ENCODE peak calls at places on chromosome 10, in four cellular contexts. T, I, X and M are unnamed samples.

GRCh38 chr10:51092402-51092801 is 18.1 kb downstream of the PRKG1 start:
- DNase-seq in T (no peak), I (no peak), X (no peak), M (no peak)

GRCh38 chr10:106997721-106998120 is 166.8 kb downstream of the SORCS1 start:
- DNase-seq in T (no peak), I (no peak), X (no peak), M (no peak)

GRCh38 chr10:99905971-99906370 is 103.8 kb downstream of the DNMBP start:
- DNase-seq in T (no peak), I (no peak), X (no peak), M (no peak)

GRCh38 chr10:62268027-62268398 is 631 bp downstream of the RTKN2 start:
- DNase-seq in T (no peak), I (no peak), X (no peak), M (no peak)

GRCh38 chr10:58480321-58480720 is 32.4 kb upstream of the BICC1 start:
- DNase-seq in T (no peak), I (no peak), X (no peak), M (no peak)

GRCh38 chr10:117694251-117694650 is 151.7 kb downstream of the EMX2 start:
- DNase-seq in T (no peak), I (no peak), X (no peak), M (no peak)

GRCh38 chr10:123236122-123236521 is 81.9 kb downstream of the BUB3 start:
- DNase-seq in T (no peak), I (no peak), X (no peak), M (no peak)

GRCh38 chr10:85544956-85545355 is 821.6 kb downstream of the GRID1 start:
- DNase-seq in T (no peak), I (no peak), X (no peak), M (no peak)

GRCh38 chr10:103082683-103083082 is 110.4 kb downstream of the NT5C2 start:
- DNase-seq in T (no peak), I (no peak), X (no peak), M (no peak)

GRCh38 chr10:43939939-43940810 is 291.5 kb upstream of the ZNF32 start:
- DNase-seq in T (no peak), I (no peak), X (no peak), M (no peak)

GRCh38 chr10:95374597-95375209 is 83.9 kb upstream of the PDLIM1 start:
- DNase-seq in T (peak), I (no peak), X (peak), M (peak)

GRCh38 chr10:86888585-86889381 is 68.6 kb downstream of the MMRN2 start:
- DNase-seq in T (peak), I (peak), X (no peak), M (peak)

GRCh38 chr10:80463868-80464267 is 9.8 kb downstream of the TSPAN14 start:
- DNase-seq in T (no peak), I (no peak), X (no peak), M (no peak)

GRCh38 chr10:125531470-125531869 is 151.5 kb downstream of the TEX36 start:
- DNase-seq in T (no peak), I (no peak), X (no peak), M (no peak)

GRCh38 chr10:121216721-121217181 is 365.6 kb downstream of the WDR11 start:
- DNase-seq in T (no peak), I (no peak), X (no peak), M (no peak)

GRCh38 chr10:132685121-132685891 is 100.6 kb downstream of the NKX6-2 start:
- DNase-seq in T (no peak), I (no peak), X (peak), M (no peak)
- TF ChIP-seq TAF1 in T (no peak), I (no peak), X (no peak), M (no peak)

GRCh38 chr10:129689681-129690080 is 222.6 kb downstream of the MGMT start:
- DNase-seq in T (no peak), I (no peak), X (no peak), M (no peak)
- TF ChIP-seq POLR2AphosphoS5 in T (no peak), I (no peak), X (no peak), M (no peak)

DNA sequence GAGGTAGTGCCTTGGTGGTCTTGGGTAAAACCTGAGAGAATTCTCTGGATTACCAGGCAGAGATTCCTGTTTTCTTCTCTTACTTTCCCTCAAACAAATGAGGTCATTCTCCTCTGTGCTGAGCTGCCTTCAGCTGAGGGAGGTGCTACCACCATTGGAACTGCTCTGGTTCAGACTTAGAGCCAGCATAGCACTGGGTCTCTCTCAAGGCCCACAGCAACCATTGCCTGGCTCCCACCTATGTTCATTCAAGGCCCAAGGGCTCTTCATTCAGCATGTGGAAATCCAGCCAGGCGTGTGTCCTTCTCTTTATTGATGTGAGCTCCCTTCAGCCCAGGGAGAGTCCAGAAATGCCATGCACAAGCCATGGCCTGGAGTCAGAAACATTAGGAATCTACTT is 261.1 kb downstream of the NRG3 start:
- DNase-seq in T (no peak), I (no peak), X (no peak), M (no peak)
- TF ChIP-seq POLR2A in T (no peak), I (no peak), X (no peak), M (no peak)

DNA sequence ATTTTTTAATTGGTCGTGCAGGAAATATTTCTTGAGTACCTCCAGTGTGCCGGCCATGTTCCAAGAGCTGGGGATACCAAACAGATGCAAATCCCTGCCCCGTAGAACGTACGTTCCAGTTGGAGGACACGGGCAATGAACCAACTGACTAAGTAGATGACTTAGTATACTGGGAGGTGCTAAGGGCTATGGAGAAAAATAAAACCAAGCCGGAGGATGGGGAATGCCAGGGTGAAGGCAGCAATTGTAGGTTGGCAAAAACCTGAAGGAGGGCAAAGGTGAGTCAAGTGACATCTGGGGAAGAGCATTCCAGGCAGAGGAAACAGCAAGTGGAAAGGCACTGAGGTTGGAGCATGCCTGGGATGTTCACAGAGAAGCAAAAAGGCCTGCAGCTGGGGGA is 6.8 kb upstream of the VSIR start:
- DNase-seq in T (no peak), I (no peak), X (no peak), M (no peak)
- TF ChIP-seq TAF1 in T (no peak), I (no peak), X (no peak), M (no peak)

GRCh38 chr10:3477683-3478082 is 305.1 kb upstream of the PITRM1 start:
- DNase-seq in T (no peak), I (peak), X (no peak), M (no peak)
- TF ChIP-seq POLR2AphosphoS5 in T (no peak), I (no peak), X (no peak), M (no peak)

GRCh38 chr10:6275022-6275997 is 72.6 kb downstream of the PFKFB3 start:
- DNase-seq in T (peak), I (peak), X (peak), M (peak)
- TF ChIP-seq POLR2A in T (no peak), I (peak), X (no peak), M (peak)